ENCODE peak calls at places on chromosomes 13 and 19, in ten cellular contexts. G is tibial nerve; B is CD8-positive, alpha-beta T cell; M is IMR-90; H is stomach; D is mucosa of descending colon; F is GM12878; J is GM12864; C is A549; S is lower lobe of right lung. Z is an unnamed sample.

GRCh38 chr13:33642374-33643065 is 175.4 kb upstream of the RFC3 start:
- DNase-seq in G (peak), B (no peak), M (peak), H (no peak), D (no peak), F (no peak), J (no peak), C (peak), S (no peak), Z (no peak)

GRCh38 chr13:114064516-114065140 is 67.8 kb downstream of the RASA3 start:
- DNase-seq in G (no peak), B (no peak), M (peak), H (peak), D (no peak), F (no peak), J (no peak), C (peak), S (peak), Z (no peak)

GRCh38 chr13:44278164-44278563 is 95.5 kb upstream of the SERP2 start:
- DNase-seq in G (no peak), B (no peak), M (no peak), H (no peak), D (no peak), F (no peak), J (no peak), C (no peak), S (no peak), Z (no peak)

GRCh38 chr19:4077800-4078683 is 11.3 kb upstream of the ZBTB7A start:
- DNase-seq in G (peak), B (peak), M (no peak), H (peak), D (peak), F (no peak), J (no peak), C (no peak), S (peak), Z (peak)

GRCh38 chr19:803686-804418 is 6.6 kb downstream of the PTBP1 start:
- DNase-seq in G (no peak), B (no peak), M (no peak), H (no peak), D (no peak), F (no peak), J (no peak), C (no peak), S (peak), Z (no peak)

GRCh38 chr19:41879670-41880328 is 2.7 kb downstream of the CD79A start:
- DNase-seq in G (no peak), B (no peak), M (no peak), H (no peak), D (no peak), F (no peak), J (no peak), C (no peak), S (no peak), Z (no peak)

GRCh38 chr19:46862974-46863632 is 2.3 kb downstream of the ARHGAP35 start:
- DNase-seq in G (no peak), B (no peak), M (no peak), H (no peak), D (peak), F (no peak), J (no peak), C (no peak), S (no peak), Z (no peak)

GRCh38 chr13:52751196-52751595 is 11.6 kb upstream of the CNMD start:
- DNase-seq in G (no peak), B (no peak), M (no peak), H (no peak), D (no peak), F (no peak), J (no peak), C (no peak), S (no peak), Z (no peak)

GRCh38 chr13:43657485-43657884 is 129.3 kb downstream of the ENOX1 start:
- DNase-seq in G (no peak), B (no peak), M (no peak), H (no peak), D (no peak), F (no peak), J (no peak), C (no peak), S (no peak), Z (no peak)

GRCh38 chr13:45398862-45399261 is 19.3 kb downstream of the SLC25A30 start:
- DNase-seq in G (no peak), B (peak), M (no peak), H (no peak), D (no peak), F (no peak), J (no peak), C (no peak), S (no peak), Z (no peak)

GRCh38 chr13:31947506-31947905 is 84.1 kb upstream of the FRY start:
- DNase-seq in G (no peak), B (no peak), M (no peak), H (no peak), D (no peak), F (no peak), J (no peak), C (no peak), S (no peak), Z (no peak)

GRCh38 chr19:40605201-40605971 is 4.2 kb downstream of the LTBP4 start:
- DNase-seq in G (no peak), B (peak), M (peak), H (peak), D (peak), F (peak), J (no peak), C (peak), S (peak), Z (peak)
- TF ChIP-seq CTCF in G (no peak), B (no peak), M (peak), H (no peak), D (no peak), F (peak), J (peak), C (peak), S (no peak), Z (peak)

GRCh38 chr19:14474827-14475226 is 327 bp downstream of the PTGER1 start:
- DNase-seq in G (no peak), B (no peak), M (no peak), H (no peak), D (peak), F (no peak), J (no peak), C (no peak), S (no peak), Z (no peak)
- H3K4me3 ChIP-seq in G (no peak), B (no peak), M (peak), H (peak), D (no peak), F (no peak), J (no peak), C (no peak), S (peak), Z (no peak)

DNA sequence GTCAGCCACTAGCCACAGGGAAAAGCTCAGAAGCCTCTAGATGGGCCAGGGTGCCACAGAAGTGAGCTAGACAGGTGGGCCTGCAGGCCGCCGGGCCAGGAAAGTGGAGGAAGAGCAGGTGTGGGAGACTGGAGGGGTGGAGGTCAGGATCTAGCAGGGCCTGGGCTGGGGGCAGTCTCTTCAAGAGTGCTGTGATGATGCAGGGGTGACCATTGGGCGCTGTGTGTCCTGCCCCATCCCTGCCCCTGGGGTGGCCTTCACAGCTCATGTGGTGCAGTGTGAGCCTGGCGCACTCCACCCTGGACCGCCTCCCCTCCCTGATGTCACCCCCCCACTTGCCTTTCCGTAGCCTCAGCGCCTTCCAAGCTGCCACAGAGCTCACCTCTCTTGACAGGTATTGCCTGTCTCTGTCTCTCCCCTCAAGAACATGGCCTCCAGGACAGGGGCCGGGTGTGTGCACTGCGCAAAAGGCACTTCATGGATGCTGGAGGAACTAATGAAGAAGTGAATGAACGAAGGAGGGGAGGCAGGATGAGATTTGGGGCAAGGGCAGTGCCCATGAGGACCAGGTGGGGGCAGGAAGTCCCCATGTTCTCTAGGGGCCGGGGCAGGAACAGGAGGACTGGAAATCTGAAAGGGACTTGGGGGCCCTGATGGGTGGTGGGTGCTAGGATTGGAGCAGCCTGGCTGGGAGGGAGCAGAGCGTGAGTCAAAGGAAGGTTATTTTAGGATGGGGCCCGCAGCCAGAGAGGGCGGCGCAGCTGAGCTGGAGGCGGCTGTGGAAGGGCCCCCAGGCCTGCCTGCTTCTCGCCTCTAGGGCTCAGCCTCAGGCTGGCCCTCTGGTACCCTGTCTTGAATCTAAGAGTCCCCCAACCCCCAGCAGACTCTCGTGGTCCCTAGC is 6.6 kb downstream of the SSBP4 start:
- DNase-seq in G (no peak), B (no peak), M (peak), H (no peak), D (peak), F (no peak), J (no peak), C (no peak), S (no peak), Z (no peak)
- TF ChIP-seq CTCF in G (no peak), B (no peak), M (peak), H (no peak), D (no peak), F (no peak), J (no peak), C (no peak), S (no peak), Z (no peak)

GRCh38 chr19:10430505-10431253 is 10.3 kb downstream of the PDE4A start:
- DNase-seq in G (no peak), B (no peak), M (peak), H (peak), D (peak), F (no peak), J (no peak), C (no peak), S (peak), Z (peak)
- H3K4me3 ChIP-seq in G (peak), B (peak), M (peak), H (peak), D (peak), F (peak), J (peak), C (peak), S (peak), Z (peak)

Z was measured in GM06990.